ENCODE peak calls at places on chromosomes 13 and 19, in nine cellular contexts. L is EL; P is endothelial cell; N is stimulated activated CD4-positive, alpha-beta T cell treated with anti-CD3 and anti-CD28 coated beads, Interleukin-4, amount 100 ng/mL, for 4 hours; E is BJ; O is nucleus accumbens; T is H9; Q is BE2C; Z is astrocyte of the hippocampus. U is an unnamed sample.

GRCh38 chr13:98187155-98187726 is 10.2 kb upstream of the RNF113B start:
- DNase-seq in L (no peak), P (no peak), N (no peak), E (no peak), O (no peak), T (no peak), Q (no peak), Z (no peak), U (no peak)

GRCh38 chr13:48727252-48728011 is 73.7 kb downstream of the CYSLTR2 start:
- DNase-seq in L (no peak), P (no peak), N (no peak), E (no peak), O (no peak), T (no peak), Q (no peak), Z (no peak), U (no peak)

GRCh38 chr13:27962982-27963381 is 6.1 kb downstream of the CDX2 start:
- DNase-seq in L (no peak), P (no peak), N (no peak), E (no peak), O (no peak), T (no peak), Q (no peak), Z (no peak), U (no peak)

GRCh38 chr19:33268162-33268991 is 34.0 kb downstream of the CEBPA start:
- DNase-seq in L (no peak), P (no peak), N (no peak), E (no peak), O (no peak), T (no peak), Q (no peak), Z (no peak), U (no peak)

GRCh38 chr13:45242070-45242469 is 41.2 kb upstream of the KCTD4 start:
- DNase-seq in L (peak), P (no peak), N (no peak), E (no peak), O (no peak), T (no peak), Q (peak), Z (peak), U (peak)

GRCh38 chr13:40539954-40540706 is 126.3 kb downstream of the FOXO1 start:
- DNase-seq in L (peak), P (no peak), N (no peak), E (peak), O (no peak), T (peak), Q (no peak), Z (peak), U (no peak)

GRCh38 chr13:44759222-44759721 is 183.1 kb upstream of the TSC22D1 start:
- DNase-seq in L (no peak), P (no peak), N (no peak), E (no peak), O (no peak), T (no peak), Q (no peak), Z (peak), U (no peak)

GRCh38 chr19:13843104-13843921 is 33.6 kb upstream of the NANOS3 start:
- DNase-seq in L (peak), P (peak), N (no peak), E (no peak), O (no peak), T (peak), Q (peak), Z (peak), U (peak)

GRCh38 chr19:55353803-55354697 is 469 bp downstream of the COX6B2 start:
- DNase-seq in L (peak), P (peak), N (peak), E (no peak), O (no peak), T (peak), Q (peak), Z (peak), U (peak)

GRCh38 chr19:861756-862528 is 2.5 kb downstream of the CFD start:
- DNase-seq in L (peak), P (no peak), N (peak), E (no peak), O (peak), T (peak), Q (peak), Z (peak), U (peak)

GRCh38 chr13:32247887-32248286 is 67.3 kb downstream of the ZAR1L start:
- DNase-seq in L (no peak), P (no peak), N (no peak), E (no peak), O (no peak), T (no peak), Q (no peak), Z (no peak), U (no peak)

GRCh38 chr19:8468124-8468523 is 23.3 kb downstream of the HNRNPM start:
- DNase-seq in L (no peak), P (no peak), N (no peak), E (no peak), O (no peak), T (no peak), Q (no peak), Z (no peak), U (no peak)

GRCh38 chr19:46155237-46155636 is 7.2 kb downstream of the IGFL2 start:
- DNase-seq in L (peak), P (no peak), N (no peak), E (no peak), O (no peak), T (no peak), Q (no peak), Z (peak), U (no peak)

GRCh38 chr13:97212540-97213146 is 9.5 kb upstream of the MBNL2 start:
- DNase-seq in L (peak), P (peak), N (no peak), E (no peak), O (peak), T (no peak), Q (peak), Z (peak), U (no peak)

GRCh38 chr13:99176309-99177276 is 24.1 kb upstream of the UBAC2 start:
- DNase-seq in L (peak), P (peak), N (peak), E (no peak), O (peak), T (peak), Q (peak), Z (peak), U (peak)

GRCh38 chr19:3285647-3286176 is 61.3 kb downstream of the CELF5 start:
- DNase-seq in L (no peak), P (peak), N (no peak), E (no peak), O (no peak), T (peak), Q (peak), Z (peak), U (peak)

GRCh38 chr19:14248578-14249011 is 42.6 kb upstream of the ADGRL1 start:
- DNase-seq in L (peak), P (peak), N (peak), E (no peak), O (peak), T (peak), Q (peak), Z (peak), U (peak)

GRCh38 chr13:100363874-100364273 is 224.7 kb downstream of the GGACT start:
- DNase-seq in L (peak), P (no peak), N (no peak), E (peak), O (no peak), T (no peak), Q (no peak), Z (peak), U (no peak)

GRCh38 chr13:40595693-40596092 is 70.7 kb downstream of the FOXO1 start:
- DNase-seq in L (no peak), P (no peak), N (no peak), E (no peak), O (no peak), T (no peak), Q (no peak), Z (no peak), U (no peak)

U was measured in SK-N-SH.